ENCODE peak calls at places on chromosomes 4 and X, in ten cellular contexts. O is suprapubic skin, P is HCT116, Z is HepG2, X is spleen, Y is K562, A is breast epithelium, I is sigmoid colon, D is stomach, F is transverse colon. J is an unnamed sample.

GRCh38 chrX:150504399-150505186 is 63.8 kb upstream of the MTM1 start:
- DNase-seq in Z (no peak), X (no peak), I (no peak), A (no peak), D (no peak), Y (no peak), F (no peak), O (no peak), P (no peak), J (no peak)

GRCh38 chr4:1749370-1749769 is 28.0 kb downstream of the TACC3 start:
- DNase-seq in I (no peak), D (no peak), F (no peak), P (no peak), Z (no peak), Y (no peak), A (no peak), O (no peak), X (no peak), J (no peak)

GRCh38 chr4:38759077-38759789 is 23.6 kb downstream of the TLR10 start:
- DNase-seq in F (peak; percentile 68), I (peak; percentile 81), Z (peak; percentile 39), O (no peak), X (no peak), Y (peak; percentile 48), A (peak; percentile 51), D (peak; percentile 52), P (no peak), J (no peak)

GRCh38 chr4:139814285-139815015 is 148.8 kb downstream of the MGST2 start:
- DNase-seq in P (no peak), X (no peak), Z (no peak), I (no peak), A (peak; percentile 51), F (no peak), D (no peak), Y (no peak), O (no peak), J (no peak)

GRCh38 chr4:8274066-8274652 is 4.6 kb downstream of the HTRA3 start:
- DNase-seq in Y (no peak), X (no peak), D (no peak), A (no peak), Z (no peak), P (no peak), F (no peak), O (no peak), I (no peak), J (peak; percentile 70)

GRCh38 chrX:68685722-68686683 is 38.5 kb downstream of the STARD8 start:
- DNase-seq in I (peak; percentile 81), F (peak; percentile 29), O (no peak), X (peak; percentile 87), A (no peak), P (no peak), Y (peak; percentile 61), Z (no peak), D (no peak), J (peak; percentile 49)

GRCh38 chr4:119025440-119025839 is 110.2 kb upstream of the MYOZ2 start:
- DNase-seq in D (peak; percentile 48), O (no peak), Z (no peak), I (no peak), Y (no peak), F (peak; percentile 77), P (peak; percentile 35), X (no peak), A (peak; percentile 74), J (no peak)

GRCh38 chr4:7073526-7074390 is 5.9 kb upstream of the GRPEL1 start:
- DNase-seq in A (no peak), X (no peak), P (peak; percentile 65), Z (peak; percentile 77), Y (peak; percentile 86), I (no peak), O (no peak), D (no peak), F (no peak), J (no peak)

GRCh38 chrX:74295102-74295501 is 8.9 kb upstream of the ZCCHC13 start:
- DNase-seq in X (no peak), F (no peak), D (no peak), P (no peak), Z (no peak), O (no peak), I (no peak), A (no peak), Y (no peak), J (no peak)

GRCh38 chrX:74291577-74291963 is 12.4 kb upstream of the ZCCHC13 start:
- DNase-seq in F (no peak), I (no peak), O (no peak), A (no peak), X (no peak), Y (peak; percentile 4), D (no peak), P (no peak), Z (no peak), J (no peak)

GRCh38 chrX:74293343-74293946 is 10.5 kb upstream of the ZCCHC13 start:
- DNase-seq in I (peak; percentile 93), D (peak; percentile 75), Y (peak; percentile 82), Z (peak; percentile 52), A (peak; percentile 57), F (peak; percentile 79), X (peak; percentile 89), P (peak; percentile 57), O (peak; percentile 82), J (peak; percentile 72)

GRCh38 chrX:74286950-74287349 is 17.0 kb upstream of the ZCCHC13 start:
- DNase-seq in A (no peak), P (no peak), F (no peak), X (no peak), D (no peak), O (no peak), I (no peak), Y (no peak), Z (peak; percentile 1), J (no peak)

DNA sequence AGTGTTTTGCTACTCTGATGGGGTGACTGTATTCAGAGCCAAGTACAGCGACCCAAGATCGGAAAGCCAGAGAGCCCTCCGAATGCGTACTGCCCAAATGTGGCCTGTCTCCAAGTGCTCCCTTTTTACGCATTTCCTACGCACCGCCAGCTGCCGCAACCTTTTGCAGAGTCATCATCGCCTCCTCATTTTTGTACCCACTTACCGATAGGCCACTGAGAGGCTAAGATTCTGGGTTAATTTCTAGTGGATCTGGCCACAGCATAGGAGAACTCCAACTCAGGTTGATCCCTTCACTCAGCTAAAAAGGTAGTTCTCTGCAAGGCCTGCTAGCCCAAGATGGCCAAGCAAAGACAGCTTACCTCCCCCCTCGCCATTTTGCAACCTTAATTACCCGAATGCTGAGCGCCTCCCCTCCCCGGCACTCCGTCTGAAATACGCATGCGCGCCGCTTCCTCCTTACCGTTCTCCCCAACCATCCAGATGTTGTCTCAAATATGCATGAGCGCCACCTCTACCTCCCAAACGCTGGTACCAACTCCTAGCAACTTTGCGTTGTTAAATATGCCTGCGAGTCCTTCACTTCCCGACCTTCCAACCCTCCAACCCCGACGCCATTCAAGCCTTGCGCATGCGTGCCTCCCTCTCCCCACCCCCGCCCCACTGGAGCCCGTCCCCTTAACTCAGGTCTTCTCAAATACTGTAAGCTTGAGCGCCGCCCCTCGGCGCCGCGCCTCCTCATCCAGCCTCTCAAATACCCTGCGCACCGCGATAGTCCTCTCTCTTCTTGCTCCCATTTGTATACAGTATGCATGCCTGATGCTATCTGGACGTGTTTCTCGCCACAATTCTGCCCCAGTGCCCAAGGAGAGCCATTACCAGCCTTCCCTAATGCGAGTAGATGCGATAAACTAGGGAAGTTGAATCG is 11.8 kb upstream of the ZCCHC13 start:
- DNase-seq in Z (peak; percentile 76), Y (peak; percentile 92), A (peak; percentile 89), F (peak; percentile 89), I (peak; percentile 95), P (peak; percentile 79), O (peak; percentile 87), D (peak; percentile 86), X (peak; percentile 94), J (peak; percentile 96)
- TF ChIP-seq POLR2AphosphoS5 in Z (peak; percentile 66), Y (peak; percentile 75), A (peak; percentile 46), F (peak; percentile 65), I (peak; percentile 73), P (peak; percentile 78), O (no peak), D (no peak), X (peak; percentile 76), J (peak; percentile 77)

GRCh38 chr4:5746829-5747745 is 36.1 kb downstream of the EVC start:
- DNase-seq in D (no peak), X (no peak), Z (no peak), I (no peak), Y (no peak), F (no peak), O (peak; percentile 68), P (no peak), A (no peak), J (no peak)

GRCh38 chr4:5746250-5746649 is 35.2 kb downstream of the EVC start:
- DNase-seq in O (peak; percentile 52), Y (no peak), F (no peak), P (no peak), Z (no peak), D (no peak), X (no peak), A (no peak), I (no peak), J (no peak)

GRCh38 chr4:5749568-5749967 is 38.6 kb downstream of the EVC start:
- DNase-seq in O (no peak), Z (no peak), I (peak; percentile 41), F (no peak), Y (no peak), A (no peak), D (no peak), X (no peak), P (no peak), J (no peak)

GRCh38 chr4:5750052-5750950 is 39.3 kb downstream of the EVC start:
- DNase-seq in Z (no peak), X (no peak), I (peak; percentile 10), Y (no peak), D (no peak), F (no peak), A (no peak), O (peak; percentile 26), P (no peak), J (no peak)

DNA sequence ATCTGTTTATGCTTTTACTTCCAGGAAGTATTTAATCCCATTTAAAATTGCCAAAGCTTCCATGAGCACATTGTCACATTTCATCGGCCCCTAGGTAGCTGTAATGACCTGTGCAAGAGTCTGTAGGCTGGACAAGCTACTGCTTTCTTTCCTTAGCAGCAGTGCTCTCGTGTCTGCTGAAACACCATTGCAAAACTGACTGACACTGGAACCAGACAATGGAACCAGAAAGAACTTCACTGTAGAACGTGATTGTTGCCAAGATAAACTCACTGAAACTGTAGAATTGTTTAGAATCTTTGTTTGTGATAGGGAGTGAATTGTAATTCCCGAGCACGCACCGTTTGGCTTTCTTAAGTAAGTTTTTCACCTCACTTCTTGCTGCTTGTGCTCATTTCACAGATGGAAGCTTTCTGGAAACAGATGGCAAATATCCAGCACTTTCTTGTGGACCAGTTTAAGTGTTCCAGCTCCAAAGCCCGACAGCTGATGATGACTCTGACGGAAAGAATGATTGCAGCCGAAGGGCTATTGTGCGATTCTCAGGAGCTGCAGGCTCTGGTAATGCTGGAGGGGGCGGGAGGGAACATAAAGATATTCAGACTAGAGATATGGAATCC is 36.9 kb downstream of the EVC start:
- DNase-seq in D (no peak), Y (no peak), A (no peak), O (peak; percentile 32), F (no peak), I (peak; percentile 68), P (no peak), Z (no peak), X (no peak), J (no peak)
- H3K36me3 ChIP-seq in D (peaks cover 30% of the 10 kb centered on the region), Y (no peaks in the 10 kb centered on the region), A (no peaks in the 10 kb centered on the region), O (peaks cover 38% of the 10 kb centered on the region), F (no peaks in the 10 kb centered on the region), I (peaks cover 3% of the 10 kb centered on the region), P (no peaks in the 10 kb centered on the region), Z (peaks cover 33% of the 10 kb centered on the region), X (no peaks in the 10 kb centered on the region), J (no peaks in the 10 kb centered on the region)

GRCh38 chr4:88097781-88098180 is 60.7 kb downstream of the ABCG2 start:
- DNase-seq in X (no peak), Y (no peak), I (no peak), P (no peak), A (no peak), F (no peak), O (no peak), D (no peak), Z (no peak), J (no peak)

GRCh38 chr4:88098993-88099752 is 59.3 kb downstream of the ABCG2 start:
- DNase-seq in F (no peak), P (no peak), Y (no peak), A (no peak), I (no peak), Z (no peak), O (no peak), D (no peak), X (no peak), J (no peak)

GRCh38 chr4:88102029-88102428 is 56.4 kb downstream of the ABCG2 start:
- DNase-seq in Y (no peak), X (no peak), Z (no peak), A (no peak), P (no peak), F (no peak), I (no peak), D (no peak), O (no peak), J (no peak)

GRCh38 chr4:88097301-88097700 is 61.1 kb downstream of the ABCG2 start:
- DNase-seq in F (no peak), Y (no peak), D (no peak), I (no peak), A (no peak), O (no peak), X (no peak), P (no peak), Z (no peak), J (no peak)

DNA sequence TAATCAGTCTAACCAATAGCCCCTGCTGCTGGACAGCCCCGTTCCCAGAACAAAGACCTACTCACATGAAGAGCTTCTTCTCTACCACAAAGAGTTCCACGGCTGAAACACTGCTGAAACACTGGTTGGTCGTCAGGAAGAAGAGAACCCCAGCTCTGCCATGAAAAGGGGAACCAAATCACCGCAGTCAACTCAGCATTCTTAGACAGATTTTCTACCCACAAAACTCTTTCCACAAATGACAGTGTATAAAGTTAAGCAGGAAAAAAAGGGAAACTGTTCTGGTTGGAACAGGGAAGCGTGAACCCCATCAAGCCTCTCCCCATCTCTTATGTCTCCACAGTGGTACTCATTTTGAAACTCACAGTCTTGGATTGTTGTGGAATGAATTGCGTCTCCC is 57.3 kb downstream of the ABCG2 start:
- DNase-seq in X (no peak), F (no peak), P (no peak), Z (no peak), Y (no peak), D (no peak), A (no peak), I (no peak), O (no peak), J (no peak)
- H3K4me1 ChIP-seq in X (no peaks in the 10 kb centered on the region), F (no peaks in the 10 kb centered on the region), P (peaks cover 4% of the 10 kb centered on the region), Z (peaks cover 19% of the 10 kb centered on the region), Y (no peaks in the 10 kb centered on the region), D (no peaks in the 10 kb centered on the region), A (no peaks in the 10 kb centered on the region), I (no peaks in the 10 kb centered on the region), O (no peaks in the 10 kb centered on the region), J (no peaks in the 10 kb centered on the region)

DNA sequence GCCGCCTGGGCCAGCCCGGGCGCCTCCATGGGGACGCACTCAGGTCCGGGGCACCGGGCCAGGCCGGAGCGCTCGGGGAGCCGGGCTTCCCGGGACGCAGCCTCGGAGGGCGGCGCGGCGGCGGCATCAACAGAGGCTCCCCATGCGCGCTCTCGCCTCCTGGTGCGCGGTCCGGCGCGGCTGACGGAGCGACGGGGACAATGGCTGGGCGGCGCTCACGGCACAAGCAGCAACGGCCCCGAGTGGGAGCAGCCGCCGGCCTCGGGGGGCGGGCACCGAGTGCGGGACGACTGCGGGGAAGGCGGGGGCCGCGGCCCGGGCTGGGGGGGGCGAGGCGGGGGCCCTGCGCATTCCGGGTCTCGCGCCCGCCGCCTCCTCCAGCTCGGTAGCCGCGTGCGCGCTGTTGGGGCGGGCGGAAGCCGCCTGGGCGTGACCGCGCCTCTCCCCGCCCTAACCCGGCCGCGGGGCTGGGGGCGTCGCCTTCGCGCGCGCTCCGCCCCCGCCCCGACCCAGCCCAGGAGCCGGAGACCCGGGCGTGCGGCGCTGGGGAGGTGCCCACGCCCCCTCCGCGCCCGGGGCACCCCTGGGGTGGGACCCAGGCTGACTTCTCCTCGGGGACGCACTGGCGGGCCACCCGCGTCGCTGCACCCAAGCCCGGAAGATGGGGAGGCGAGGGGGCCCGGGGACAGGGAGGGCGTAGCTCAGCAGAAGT is at the start of gene PRKX:
- DNase-seq in P (no peak), I (peak; percentile 65), D (peak; percentile 63), Y (peak; percentile 85), O (no peak), Z (no peak), F (peak; percentile 78), X (peak; percentile 94), A (no peak), J (peak; percentile 93)
- TF ChIP-seq POLR2AphosphoS5 in P (peak; percentile 40), I (no peak), D (no peak), Y (peak; percentile 43), O (no peak), Z (no peak), F (no peak), X (peak; percentile 38), A (no peak), J (peak; percentile 20)